ENCODE peak calls at places on chromosomes 6 and 20, in four cellular contexts. N is endodermal cell, X is body of pancreas, D is astrocyte of the spinal cord. Z is an unnamed sample.

GRCh38 chr6:3987072-3987471 is 91.9 kb downstream of the FAM217A start:
- DNase-seq in N (peak), X (peak), D (peak), Z (no peak)

GRCh38 chr6:2666906-2667575 is 83.7 kb downstream of the MYLK4 start:
- DNase-seq in N (no peak), X (no peak), D (no peak), Z (no peak)

GRCh38 chr20:22794200-22794599 is 209.8 kb upstream of the FOXA2 start:
- DNase-seq in N (no peak), X (no peak), D (no peak), Z (no peak)

GRCh38 chr6:21594427-21595264 is 1.1 kb downstream of the SOX4 start:
- DNase-seq in N (peak), X (peak), D (peak), Z (peak)

GRCh38 chr20:36806049-36806448 is 32.5 kb upstream of the DSN1 start:
- DNase-seq in N (no peak), X (no peak), D (no peak), Z (no peak)

GRCh38 chr6:117078624-117079023 is 186.7 kb upstream of the VGLL2 start:
- DNase-seq in N (no peak), X (no peak), D (no peak), Z (no peak)

GRCh38 chr6:33702345-33702977 is 9.0 kb downstream of the UQCC2 start:
- DNase-seq in N (peak), X (peak), D (peak), Z (peak)

GRCh38 chr6:170025341-170026271 is 265.3 kb downstream of the DLL1 start:
- DNase-seq in N (peak), X (peak), D (no peak), Z (no peak)

GRCh38 chr20:45405566-45406259 is 2.4 kb upstream of the DBNDD2 start:
- DNase-seq in N (peak), X (no peak), D (no peak), Z (peak)

GRCh38 chr6:56483929-56484328 is 158.8 kb downstream of the DST start:
- DNase-seq in N (no peak), X (no peak), D (peak), Z (no peak)

GRCh38 chr20:32231847-32232246 is 24.2 kb downstream of the POFUT1 start:
- DNase-seq in N (no peak), X (no peak), D (peak), Z (no peak)

GRCh38 chr6:30686908-30687658 is 638 bp upstream of the PPP1R18 start:
- DNase-seq in N (peak), X (peak), D (peak), Z (peak)

GRCh38 chr6:21438986-21439352 is 154.6 kb upstream of the SOX4 start:
- DNase-seq in N (no peak), X (no peak), D (no peak), Z (no peak)

GRCh38 chr20:51953731-51954340 is 151.5 kb upstream of the SALL4 start:
- DNase-seq in N (no peak), X (no peak), D (no peak), Z (no peak)

GRCh38 chr6:64681416-64682160 is 1025.4 kb downstream of the EYS start:
- DNase-seq in N (no peak), X (no peak), D (no peak), Z (no peak)

GRCh38 chr20:31843881-31844280 is 1.5 kb downstream of the FOXS1 start:
- DNase-seq in N (no peak), X (no peak), D (no peak), Z (no peak)

GRCh38 chr6:11580686-11581085 is 43.1 kb downstream of the TMEM170B start:
- DNase-seq in N (no peak), X (no peak), D (no peak), Z (no peak)

GRCh38 chr20:42484335-42484734 is 705.4 kb downstream of the PTPRT start:
- DNase-seq in N (no peak), X (no peak), D (no peak), Z (no peak)

GRCh38 chr20:34179636-34180360 is 61.4 kb upstream of the ASIP start:
- DNase-seq in N (no peak), X (peak), D (no peak), Z (no peak)

GRCh38 chr20:36875702-36876472 is at the start of gene TLDC2:
- DNase-seq in N (no peak), X (no peak), D (no peak), Z (peak)

GRCh38 chr6:25017932-25018581 is 82.3 kb upstream of the RIPOR2 start:
- DNase-seq in N (peak), X (peak), D (peak), Z (no peak)

GRCh38 chr6:99119109-99120031 is 171.6 kb upstream of the FBXL4 start:
- DNase-seq in N (peak), X (no peak), D (peak), Z (no peak)

GRCh38 chr6:15382712-15383111 is 136.8 kb downstream of the JARID2 start:
- DNase-seq in N (no peak), X (no peak), D (no peak), Z (no peak)

GRCh38 chr20:58344741-58345140 is 35.2 kb downstream of the RAB22A start:
- DNase-seq in N (no peak), X (no peak), D (peak), Z (no peak)

GRCh38 chr6:78701407-78701806 is 165.9 kb upstream of the IRAK1BP1 start:
- DNase-seq in N (no peak), X (no peak), D (peak), Z (no peak)

GRCh38 chr6:129901910-129902309 is 40.8 kb upstream of the TMEM244 start:
- DNase-seq in N (no peak), X (no peak), D (peak), Z (no peak)

GRCh38 chr6:15427360-15428070 is 181.6 kb downstream of the JARID2 start:
- DNase-seq in N (peak), X (no peak), D (no peak), Z (no peak)

GRCh38 chr6:35299674-35300073 is 2.1 kb downstream of the DEF6 start:
- DNase-seq in N (no peak), X (no peak), D (no peak), Z (no peak)

GRCh38 chr6:18016133-18016532 is 28.7 kb upstream of the KIF13A start:
- DNase-seq in N (peak), X (no peak), D (no peak), Z (no peak)

GRCh38 chr6:80545323-80545722 is 438.9 kb downstream of the BCKDHB start:
- DNase-seq in N (no peak), X (no peak), D (no peak), Z (no peak)

GRCh38 chr6:142413111-142413510 is 111.3 kb downstream of the ADGRG6 start:
- DNase-seq in N (no peak), X (no peak), D (no peak), Z (no peak)

GRCh38 chr6:8243462-8243861 is 141.1 kb upstream of the EEF1E1 start:
- DNase-seq in N (no peak), X (no peak), D (no peak), Z (no peak)

GRCh38 chr6:444653-445275 is 53.2 kb downstream of the IRF4 start:
- DNase-seq in N (no peak), X (no peak), D (no peak), Z (no peak)

DNA sequence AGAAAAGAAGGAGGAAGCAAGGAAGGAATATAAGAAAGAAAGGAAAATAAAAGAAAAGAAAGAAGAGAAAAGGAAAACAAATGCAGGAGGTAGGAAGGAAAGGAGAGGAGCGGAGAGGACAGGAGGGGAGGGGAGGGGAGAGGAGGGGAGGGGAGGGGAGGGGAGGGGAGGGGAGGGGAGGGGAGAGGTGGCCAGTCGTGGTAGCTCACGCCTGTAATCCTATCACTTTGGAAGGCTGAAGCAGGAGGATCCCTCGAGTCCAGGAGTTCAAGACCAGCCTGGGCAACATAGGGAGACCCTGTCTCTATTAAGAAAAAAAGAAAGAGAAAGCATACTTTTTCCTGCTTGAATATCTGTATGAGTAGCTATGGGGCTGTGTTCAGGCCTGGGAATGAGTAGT is 46.4 kb upstream of the GCM1 start:
- DNase-seq in N (no peak), X (no peak), D (no peak), Z (no peak)
- H3K4me3 ChIP-seq in N (no peak), X (no peak), D (no peak), Z (no peak)

DNA sequence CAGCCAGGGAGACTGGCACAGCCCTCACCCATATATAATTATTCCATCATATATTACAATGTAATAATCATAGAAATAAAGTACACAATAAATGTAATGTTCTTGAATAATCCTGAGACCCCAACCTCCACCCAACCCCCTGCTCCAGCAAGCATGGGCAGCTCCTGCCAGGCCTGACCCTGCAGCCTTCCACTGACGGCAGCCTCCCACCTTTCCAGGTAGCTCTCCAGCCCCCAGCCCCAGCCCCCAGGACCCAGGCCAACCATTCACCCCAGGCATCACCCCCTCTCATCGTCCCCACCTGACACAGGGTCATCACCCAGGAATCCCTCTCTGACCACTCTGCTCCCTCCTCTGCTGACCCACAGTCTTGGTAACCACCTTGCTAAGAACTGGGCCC is 14.6 kb downstream of the TFEB start:
- DNase-seq in N (no peak), X (no peak), D (no peak), Z (peak)
- H3K4me3 ChIP-seq in N (no peak), X (no peak), D (no peak), Z (no peak)

DNA sequence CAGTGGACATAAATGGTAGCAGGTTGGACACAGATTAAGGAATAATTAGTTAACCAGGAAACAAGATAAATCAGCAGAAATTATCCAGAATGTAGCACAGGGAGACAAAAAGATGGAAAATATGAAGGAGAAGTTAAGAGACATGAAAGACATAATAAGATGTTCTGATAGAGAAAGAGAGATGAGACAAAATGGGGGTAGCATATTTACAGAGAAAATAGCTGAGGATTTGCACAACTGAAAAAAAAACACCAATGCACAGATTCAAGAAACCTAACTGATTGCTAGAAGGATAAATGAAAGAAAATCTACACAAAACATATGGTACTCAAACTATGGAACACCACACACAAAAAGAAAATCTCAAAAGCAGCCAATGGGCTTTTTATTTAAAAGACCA is 34.6 kb upstream of the TBC1D22B start:
- DNase-seq in N (no peak), X (no peak), D (no peak), Z (no peak)
- H3K4me3 ChIP-seq in N (peak), X (no peak), D (peak), Z (peak)

DNA sequence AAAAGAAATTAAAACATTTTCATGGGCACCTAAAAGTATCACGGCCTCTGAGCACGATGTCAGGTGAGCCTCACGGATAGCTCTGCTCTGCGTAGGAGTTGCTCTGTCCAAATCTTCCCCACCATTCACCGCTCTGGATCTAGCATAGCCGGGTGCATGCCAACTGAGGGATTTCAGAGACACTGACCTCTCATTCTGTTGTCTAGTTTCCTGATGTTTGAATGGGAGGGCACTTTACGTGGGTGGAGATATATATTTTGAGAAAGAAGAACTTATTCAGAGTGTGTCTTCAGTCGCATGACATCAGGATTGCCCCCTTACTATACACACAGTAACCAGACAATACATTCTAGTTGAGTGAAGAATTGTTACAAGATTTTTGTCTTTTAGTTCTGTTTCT is 96.5 kb upstream of the CITED2 start:
- DNase-seq in N (no peak), X (no peak), D (no peak), Z (no peak)
- H3K4me3 ChIP-seq in N (no peak), X (no peak), D (no peak), Z (no peak)

GRCh38 chr20:13012886-13013285 is 4.1 kb downstream of the SPTLC3 start:
- DNase-seq in N (no peak), X (no peak), D (no peak), Z (no peak)
- H3K4me3 ChIP-seq in N (no peak), X (no peak), D (no peak), Z (peak)

DNA sequence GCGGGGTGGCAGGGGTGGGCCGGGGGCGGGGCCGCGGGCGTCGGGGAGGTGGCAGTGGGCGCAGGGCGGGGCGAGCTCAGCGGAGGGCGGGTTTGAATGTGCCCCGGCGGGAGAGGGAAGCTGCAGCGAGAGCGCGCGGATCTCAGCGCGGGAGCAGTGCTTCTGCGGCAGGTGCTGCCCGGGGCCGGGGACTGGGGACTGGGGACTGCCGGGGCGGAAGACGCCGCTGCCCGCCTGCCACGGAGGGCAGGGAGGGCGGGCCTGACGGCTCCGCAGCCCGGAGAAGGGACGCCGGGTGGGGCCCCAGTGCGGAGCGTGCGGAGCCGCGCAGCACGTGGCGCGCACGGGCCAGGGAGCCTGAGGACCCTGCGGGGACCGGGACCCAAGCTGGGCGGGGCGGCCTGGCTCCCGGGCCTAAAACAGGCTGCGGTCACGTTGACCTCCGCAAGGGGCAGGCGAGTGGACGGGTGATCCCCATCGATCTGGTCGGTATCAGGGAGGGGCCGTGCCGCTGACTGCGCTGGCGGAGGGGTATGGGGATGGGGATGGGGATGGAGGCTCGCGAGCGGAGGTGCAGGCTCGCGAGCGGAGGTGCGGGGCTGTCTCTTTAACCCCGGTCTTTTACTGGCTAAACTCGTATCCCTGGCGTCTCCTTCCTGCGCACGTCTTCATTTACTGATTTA is at the start of gene SLC29A1:
- DNase-seq in N (peak), X (peak), D (peak), Z (peak)
- H3K4me3 ChIP-seq in N (peak), X (no peak), D (peak), Z (peak)

DNA sequence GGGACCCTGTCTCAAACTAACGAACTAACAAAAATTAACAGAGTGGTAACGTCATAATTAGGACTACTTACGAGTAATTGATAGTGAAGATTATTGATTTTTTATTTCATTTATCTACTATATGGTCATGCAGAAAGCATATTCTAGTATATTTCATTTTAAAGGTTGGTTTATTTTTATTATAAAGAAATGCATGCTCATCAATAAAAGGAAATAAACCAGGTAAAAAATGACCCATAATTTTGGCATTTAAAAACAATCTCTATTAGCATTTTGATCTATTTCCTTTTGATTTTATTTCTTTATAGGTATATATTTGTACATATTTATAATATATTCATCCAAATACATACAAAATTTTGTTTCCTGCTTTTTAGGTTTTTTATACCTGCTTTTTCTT is 401.4 kb upstream of the ID4 start:
- DNase-seq in N (no peak), X (no peak), D (no peak), Z (no peak)
- H3K4me3 ChIP-seq in N (no peak), X (no peak), D (no peak), Z (no peak)

Z was measured in kidney.